ENCODE peak calls at places on chromosomes 4 and X, in six cellular contexts. W is mesenchymal stem cell, H is H9, N is neuronal stem cell, L is H1, F is trophoblast cell. R is an unnamed sample.

GRCh38 chr4:186105721-186106335 is 1.3 kb downstream of the FAM149A start:
- DNase-seq in N (no peak), H (no peak), W (peak; percentile 51), F (no peak), L (no peak), R (no peak)

GRCh38 chr4:40331937-40332336 is 3.2 kb upstream of the CHRNA9 start:
- DNase-seq in W (no peak), L (no peak), N (no peak), F (no peak), H (no peak), R (no peak)

GRCh38 chrX:102728646-102729045 is 8.1 kb downstream of the GPRASP3 start:
- DNase-seq in L (no peak), H (no peak), W (no peak), N (no peak), F (no peak), R (no peak)

GRCh38 chr4:76626686-76627465 is 191.8 kb downstream of the SHROOM3 start:
- DNase-seq in W (no peak), F (no peak), N (no peak), L (no peak), H (no peak), R (peak; percentile 13)

GRCh38 chr4:5156677-5157076 is 105.4 kb downstream of the STK32B start:
- DNase-seq in L (no peak), H (no peak), F (no peak), N (no peak), W (no peak), R (no peak)

GRCh38 chr4:8820178-8821102 is 51.2 kb downstream of the HMX1 start:
- DNase-seq in F (no peak), N (no peak), H (peak; percentile 24), W (no peak), L (peak; percentile 28), R (no peak)

GRCh38 chr4:64727960-64728359 is 318.7 kb upstream of the TECRL start:
- DNase-seq in H (peak; percentile 64), F (no peak), W (no peak), N (no peak), L (peak; percentile 29), R (no peak)

GRCh38 chrX:105876658-105877057 is 54.3 kb downstream of the NRK start:
- DNase-seq in N (peak; percentile 0), L (no peak), F (no peak), H (no peak), W (peak; percentile 18), R (peak; percentile 19)

GRCh38 chr4:108683479-108683878 is 33.1 kb downstream of the OSTC start:
- DNase-seq in H (no peak), L (no peak), F (no peak), N (no peak), W (peak; percentile 50), R (peak; percentile 41)

GRCh38 chr4:151901631-151902030 is 140.8 kb upstream of the GATB start:
- DNase-seq in N (no peak), L (no peak), H (no peak), W (no peak), F (no peak), R (no peak)

GRCh38 chr4:133969202-133969873 is 232.3 kb downstream of the PABPC4L start:
- DNase-seq in L (no peak), F (no peak), W (peak; percentile 50), H (no peak), N (no peak), R (peak; percentile 20)

GRCh38 chr4:121062466-121062975 is 9.8 kb downstream of the NDNF start:
- DNase-seq in L (no peak), H (no peak), N (no peak), F (no peak), W (no peak), R (no peak)

GRCh38 chr4:14669418-14669817 is 332.9 kb upstream of the CPEB2 start:
- DNase-seq in N (no peak), H (no peak), F (no peak), W (no peak), L (no peak), R (no peak)

GRCh38 chrX:9912341-9912740 is 54.8 kb upstream of the CLDN34 start:
- DNase-seq in L (peak; percentile 49), N (peak; percentile 37), H (peak; percentile 62), F (no peak), W (no peak), R (peak; percentile 45)
- H4K91ac ChIP-seq in L (peak overlapping the region; percentile 40), N (no peak overlapping the region), H (no peak overlapping the region), F (peak overlapping the region; percentile 62), W (peak overlapping the region; percentile 73), R (peak overlapping the region; percentile 84)

GRCh38 chr4:37892641-37893040 is 1.8 kb downstream of the TBC1D1 start:
- DNase-seq in W (no peak), F (no peak), H (no peak), N (no peak), L (no peak), R (no peak)

GRCh38 chr4:37893164-37893563 is 2.3 kb downstream of the TBC1D1 start:
- DNase-seq in H (no peak), L (no peak), W (no peak), N (no peak), F (no peak), R (no peak)

GRCh38 chr4:37891221-37892159 is 606 bp downstream of the TBC1D1 start:
- DNase-seq in F (no peak), N (peak; percentile 24), L (peak; percentile 70), W (peak; percentile 14), H (peak; percentile 46), R (peak; percentile 4)

GRCh38 chr4:37890501-37891220 is at the start of gene TBC1D1:
- DNase-seq in N (peak; percentile 12), H (peak; percentile 44), W (peak; percentile 17), F (peak; percentile 3), L (peak; percentile 73), R (no peak)

GRCh38 chr4:37889849-37890500 is 909 bp upstream of the TBC1D1 start:
- DNase-seq in W (peak; percentile 35), L (peak; percentile 58), H (peak; percentile 49), F (peak; percentile 4), N (peak; percentile 20), R (peak; percentile 1)
- H4K91ac ChIP-seq in W (no peak overlapping the region), L (no peak overlapping the region), H (no peak overlapping the region), F (no peak overlapping the region), N (no peak overlapping the region), R (no peak overlapping the region)

DNA sequence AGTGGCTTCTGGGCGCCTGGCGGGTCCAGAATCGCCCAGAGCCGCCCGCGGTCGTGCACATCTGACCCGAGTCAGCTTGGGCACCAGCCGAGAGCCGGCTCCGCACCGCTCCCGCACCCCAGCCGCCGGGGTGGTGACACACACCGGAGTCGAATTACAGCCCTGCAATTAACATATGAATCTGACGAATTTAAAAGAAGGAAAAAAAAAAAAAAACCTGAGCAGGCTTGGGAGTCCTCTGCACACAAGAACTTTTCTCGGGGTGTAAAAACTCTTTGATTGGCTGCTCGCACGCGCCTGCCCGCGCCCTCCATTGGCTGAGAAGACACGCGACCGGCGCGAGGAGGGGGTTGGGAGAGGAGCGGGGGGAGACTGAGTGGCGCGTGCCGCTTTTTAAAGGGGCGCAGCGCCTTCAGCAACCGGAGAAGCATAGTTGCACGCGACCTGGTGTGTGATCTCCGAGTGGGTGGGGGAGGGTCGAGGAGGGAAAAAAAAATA is at the start of gene ATOH1:
- DNase-seq in W (no peak), L (no peak), F (no peak), H (peak; percentile 96), N (peak; percentile 80), R (no peak)
- H4K91ac ChIP-seq in W (no peak within 1 kb of the TSS), L (no peak within 1 kb of the TSS), F (no peak within 1 kb of the TSS), H (no peak within 1 kb of the TSS), N (no peak within 1 kb of the TSS), R (no peak within 1 kb of the TSS)

DNA sequence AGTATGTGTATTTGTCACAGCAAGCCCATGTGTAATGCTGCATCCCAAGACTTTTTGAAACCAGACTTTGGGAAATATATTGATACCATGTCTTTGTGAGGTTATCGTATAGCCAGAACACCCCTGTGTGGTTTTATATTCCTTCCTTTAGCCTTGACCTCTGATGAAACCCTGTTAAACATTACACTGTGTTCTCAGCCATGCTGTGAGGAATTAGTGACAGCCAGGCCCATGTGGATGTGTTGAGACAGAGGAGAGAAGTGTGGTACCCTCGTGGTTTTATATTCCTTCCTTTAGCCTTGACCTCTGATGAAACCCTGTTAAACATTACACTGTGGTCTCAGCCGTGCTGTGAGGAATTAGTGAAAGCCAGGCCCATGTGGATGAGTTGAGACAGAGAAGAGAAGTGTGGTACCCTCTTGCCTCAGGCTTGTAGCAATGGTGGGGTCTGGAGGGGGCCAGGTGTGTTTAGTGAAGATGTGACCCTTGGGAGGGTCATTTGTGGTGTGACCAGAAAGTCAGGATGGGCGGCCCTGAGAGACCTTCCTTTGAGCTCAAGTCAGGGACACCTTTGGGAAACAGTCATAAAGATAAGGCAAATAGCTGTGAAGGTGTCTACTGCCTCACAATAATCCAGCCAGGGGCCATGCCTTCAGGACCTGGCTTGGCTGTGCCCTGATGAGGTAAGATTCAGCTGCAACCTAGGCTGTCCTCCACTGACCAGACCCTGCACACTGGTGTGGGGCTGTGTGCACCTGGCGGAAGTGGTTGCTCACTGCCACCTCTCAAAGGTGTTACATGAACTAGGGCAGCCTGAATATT is 110.0 kb downstream of the IRF2 start:
- DNase-seq in H (no peak), W (no peak), F (no peak), L (no peak), N (no peak), R (no peak)
- H4K91ac ChIP-seq in H (no peak overlapping the region), W (no peak overlapping the region), F (no peak overlapping the region), L (no peak overlapping the region), N (no peak overlapping the region), R (no peak overlapping the region)

GRCh38 chr4:92520563-92520962 is 216.8 kb downstream of the GRID2 start:
- DNase-seq in H (peak; percentile 89), F (no peak), N (peak; percentile 31), L (no peak), W (no peak), R (no peak)
- H4K91ac ChIP-seq in H (no peak overlapping the region), F (no peak overlapping the region), N (no peak overlapping the region), L (no peak overlapping the region), W (no peak overlapping the region), R (no peak overlapping the region)

DNA sequence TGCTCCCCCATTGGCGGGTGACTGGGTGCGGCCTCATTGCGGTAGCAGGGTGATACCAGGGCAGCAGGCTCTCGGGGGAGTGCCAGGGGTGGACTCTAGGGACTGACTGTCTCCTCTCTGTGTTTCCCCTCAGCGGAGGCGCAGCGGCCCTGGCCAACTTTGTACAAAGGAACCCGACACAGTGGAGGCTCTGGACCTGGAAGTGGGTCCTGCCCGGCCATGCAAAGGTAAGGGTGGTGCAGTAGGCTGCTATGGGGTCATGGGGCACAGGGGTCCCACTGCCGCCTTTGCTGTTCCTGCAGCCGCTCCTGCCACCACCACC is 16.3 kb downstream of the SULT1B1 start:
- DNase-seq in N (no peak), W (no peak), L (no peak), F (no peak), H (no peak), R (no peak)
- H4K91ac ChIP-seq in N (no peak overlapping the region), W (no peak overlapping the region), L (no peak overlapping the region), F (no peak overlapping the region), H (no peak overlapping the region), R (no peak overlapping the region)

GRCh38 chr4:25872851-25873631 is 10.3 kb upstream of the SEL1L3 start:
- DNase-seq in F (no peak), N (no peak), L (no peak), H (no peak), W (no peak), R (no peak)
- H4K91ac ChIP-seq in F (no peak overlapping the region), N (no peak overlapping the region), L (no peak overlapping the region), H (no peak overlapping the region), W (no peak overlapping the region), R (no peak overlapping the region)

GRCh38 chr4:119626420-119626819 is 2.2 kb downstream of the PDE5A start:
- DNase-seq in H (no peak), N (no peak), W (peak; percentile 34), L (no peak), F (no peak), R (no peak)
- H4K91ac ChIP-seq in H (no peak overlapping the region), N (no peak overlapping the region), W (no peak overlapping the region), L (no peak overlapping the region), F (no peak overlapping the region), R (peak overlapping the region; percentile 99)

R was measured in IMR-90.